ENCODE peak calls at places on chromosomes 4 and X, in four cellular contexts. V is Caco-2, O is psoas muscle, Y is fibroblast of the aortic adventitia. W is an unnamed sample.

GRCh38 chr4:172982151-172982590 is 186.4 kb upstream of the GALNT7 start:
- DNase-seq in V (no peak), O (no peak), Y (peak), W (no peak)

GRCh38 chrX:18573556-18573955 is 98.4 kb downstream of the RS1 start:
- DNase-seq in V (no peak), O (no peak), Y (no peak), W (no peak)

GRCh38 chrX:41293269-41293668 is 40.7 kb upstream of the DDX3X start:
- DNase-seq in V (no peak), O (peak), Y (no peak), W (no peak)

GRCh38 chrX:20144491-20144890 is 2.9 kb upstream of the EIF1AX start:
- DNase-seq in V (no peak), O (no peak), Y (no peak), W (no peak)

GRCh38 chrX:47587906-47588735 is 5.9 kb downstream of the TIMP1 start:
- DNase-seq in V (no peak), O (no peak), Y (no peak), W (no peak)

GRCh38 chr4:183941964-183942363 is 36.9 kb downstream of the STOX2 start:
- DNase-seq in V (no peak), O (no peak), Y (no peak), W (no peak)

GRCh38 chrX:85980286-85980685 is 67.1 kb downstream of the CHM start:
- DNase-seq in V (no peak), O (no peak), Y (no peak), W (no peak)

GRCh38 chrX:31420711-31421151 is 348.9 kb upstream of the FTHL17 start:
- DNase-seq in V (no peak), O (no peak), Y (no peak), W (peak)

GRCh38 chr4:99868126-99868596 is 26.1 kb downstream of the LAMTOR3 start:
- DNase-seq in V (no peak), O (no peak), Y (peak), W (peak)

GRCh38 chr4:3384771-3385701 is 56.7 kb upstream of the HGFAC start:
- DNase-seq in V (no peak), O (no peak), Y (no peak), W (no peak)

DNA sequence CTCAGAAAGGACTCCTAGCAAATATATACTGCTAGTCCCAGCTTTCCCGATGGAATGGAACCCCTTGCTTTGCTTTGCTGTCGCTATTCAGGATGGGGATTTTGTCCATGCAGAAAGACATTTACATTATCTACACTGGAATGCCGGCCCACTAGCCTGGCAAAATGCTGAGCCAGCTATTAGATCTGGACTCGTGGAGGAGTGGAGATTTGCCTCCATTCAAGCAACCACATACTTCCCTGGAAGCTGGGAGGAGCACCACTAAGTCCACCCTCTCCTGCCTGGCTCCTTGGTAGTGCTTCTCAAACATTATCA is 24.1 kb upstream of the APLN start:
- DNase-seq in V (no peak), O (no peak), Y (no peak), W (no peak)
- H3K4me3 ChIP-seq in V (no peak), O (peak), Y (no peak), W (no peak)

GRCh38 chr4:128574706-128575105 is 234.8 kb upstream of the JADE1 start:
- DNase-seq in V (peak), O (peak), Y (peak), W (no peak)
- TF ChIP-seq CTCF in V (peak), O (peak), Y (peak), W (peak)

GRCh38 chrX:135984220-135984619 is 1.0 kb upstream of the SLC9A6 start:
- DNase-seq in V (no peak), O (no peak), Y (no peak), W (no peak)
- H3K4me3 ChIP-seq in V (peak), O (peak), Y (no peak), W (no peak)

GRCh38 chr4:98143001-98143899 is at the start of gene STPG2:
- DNase-seq in V (peak), O (peak), Y (peak), W (peak)
- TF ChIP-seq CTCF in V (peak), O (peak), Y (peak), W (peak)

DNA sequence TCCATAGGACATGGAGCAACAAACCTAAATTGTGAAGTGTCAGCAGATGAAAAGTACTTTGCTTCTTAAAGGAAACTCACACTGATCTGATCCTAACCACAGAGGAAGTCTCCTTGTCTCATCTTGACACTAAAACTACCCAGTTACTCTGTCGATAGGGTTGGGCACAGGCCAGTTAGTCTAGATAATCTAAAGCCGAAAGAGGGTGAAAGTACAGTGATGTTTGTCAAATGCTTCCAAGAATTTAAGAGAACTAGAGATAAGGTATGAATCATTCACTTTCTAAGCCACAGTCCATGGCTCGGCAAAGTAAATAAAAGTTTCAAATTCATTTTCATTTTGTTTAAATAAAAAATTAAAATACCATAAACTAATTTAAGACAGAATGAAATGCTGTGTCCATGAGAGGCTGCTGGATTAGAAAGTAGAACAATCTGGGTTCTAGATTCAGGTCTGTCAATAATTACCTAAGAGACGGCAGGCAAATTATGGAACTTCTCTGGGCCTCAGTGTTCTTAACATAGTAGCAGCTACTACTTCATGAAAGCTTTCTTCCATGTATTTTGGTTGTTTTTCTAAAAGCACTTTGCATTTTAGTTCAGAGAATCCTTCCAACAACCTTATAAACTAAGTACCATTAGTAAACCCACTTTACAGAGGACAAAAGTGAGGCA is 176.7 kb downstream of the LDB2 start:
- DNase-seq in V (peak), O (no peak), Y (peak), W (peak)
- H3K4me3 ChIP-seq in V (no peak), O (no peak), Y (peak), W (no peak)

DNA sequence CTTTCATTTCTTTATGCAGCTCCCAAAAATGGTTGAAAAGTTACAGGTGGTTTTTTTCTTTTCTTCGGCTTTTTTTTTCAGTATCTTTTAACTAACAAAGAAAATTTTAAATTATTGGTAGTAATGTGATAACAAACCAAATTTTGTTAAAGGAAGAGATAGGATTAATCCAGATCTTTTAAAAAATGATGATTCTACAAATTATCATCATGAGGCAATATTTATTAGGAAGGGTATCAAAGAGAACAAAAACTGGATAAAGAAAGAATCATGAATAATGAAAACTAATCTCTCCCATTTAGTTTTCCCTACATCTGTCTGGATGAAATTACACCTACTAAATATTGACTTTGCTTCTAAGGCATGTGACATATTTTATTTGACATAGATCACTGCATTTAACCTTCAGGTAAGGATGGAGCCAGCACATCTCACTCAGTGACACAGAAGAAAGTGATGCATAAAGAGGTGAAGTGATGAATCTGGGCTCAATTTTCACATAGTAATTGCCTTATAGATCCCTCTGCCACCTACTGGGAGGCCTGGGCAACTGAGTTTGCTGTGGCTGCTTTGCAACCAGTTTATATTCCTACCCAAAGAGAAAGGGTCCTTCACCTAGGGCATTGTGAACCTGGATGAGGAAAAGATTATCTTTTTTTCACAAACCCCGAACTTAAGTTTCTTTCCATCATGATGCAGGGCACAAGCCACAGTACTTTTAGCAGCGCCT is 155.6 kb downstream of the HNRNPD start:
- DNase-seq in V (no peak), O (no peak), Y (peak), W (no peak)
- TF ChIP-seq CTCF in V (peak), O (no peak), Y (peak), W (peak)

W was measured in AG09309.